ENCODE peak calls at places on chromosomes 7 and 10, in four cellular contexts. One of them, this sample, is unnamed.

GRCh38 chr10:101035314-101035713 is 4.3 kb downstream of the SFXN3 start:
- DNase-seq in GM03348: no peak
- DNase-seq in GM04504: no peak
- DNase-seq in RCC 7860: no peak
- DNase-seq in this sample: no peak

GRCh38 chr7:42262907-42263466 is 26.0 kb upstream of the GLI3 start:
- DNase-seq in GM03348: peak
- DNase-seq in GM04504: peak
- DNase-seq in RCC 7860: peak
- DNase-seq in this sample: peak

GRCh38 chr7:92569137-92569536 is 21.1 kb downstream of the FAM133B start:
- DNase-seq in GM03348: no peak
- DNase-seq in GM04504: no peak
- DNase-seq in RCC 7860: no peak
- DNase-seq in this sample: no peak

GRCh38 chr10:35192645-35193249 is 66.1 kb downstream of the CREM start:
- DNase-seq in GM03348: no peak
- DNase-seq in GM04504: no peak
- DNase-seq in RCC 7860: no peak
- DNase-seq in this sample: no peak

GRCh38 chr7:75971961-75972763 is 22.2 kb downstream of the TMEM120A start:
- DNase-seq in GM03348: no peak
- DNase-seq in GM04504: no peak
- DNase-seq in RCC 7860: no peak
- DNase-seq in this sample: peak

GRCh38 chr7:41219276-41219675 is 483.6 kb downstream of the INHBA start:
- DNase-seq in GM03348: no peak
- DNase-seq in GM04504: peak
- DNase-seq in RCC 7860: peak
- DNase-seq in this sample: no peak

GRCh38 chr10:46530249-46531186 is 25.9 kb downstream of the GPRIN2 start:
- DNase-seq in GM03348: peak
- DNase-seq in GM04504: peak
- DNase-seq in RCC 7860: no peak
- DNase-seq in this sample: peak

GRCh38 chr7:140375808-140376730 is 22.3 kb downstream of the SLC37A3 start:
- DNase-seq in GM03348: no peak
- DNase-seq in GM04504: no peak
- DNase-seq in RCC 7860: no peak
- DNase-seq in this sample: no peak

GRCh38 chr10:72245949-72246525 is 27.7 kb upstream of the DDIT4 start:
- DNase-seq in GM03348: no peak
- DNase-seq in GM04504: no peak
- DNase-seq in RCC 7860: no peak
- DNase-seq in this sample: no peak

GRCh38 chr7:47380325-47381131 is 201.4 kb downstream of the TNS3 start:
- DNase-seq in GM03348: no peak
- DNase-seq in GM04504: no peak
- DNase-seq in RCC 7860: no peak
- DNase-seq in this sample: no peak

GRCh38 chr7:18430810-18431209 is 64.7 kb upstream of the HDAC9 start:
- DNase-seq in GM03348: no peak
- DNase-seq in GM04504: no peak
- DNase-seq in RCC 7860: no peak
- DNase-seq in this sample: no peak

GRCh38 chr7:71140264-71140663 is 8.3 kb downstream of the GALNT17 start:
- DNase-seq in GM03348: no peak
- DNase-seq in GM04504: no peak
- DNase-seq in RCC 7860: no peak
- DNase-seq in this sample: no peak

GRCh38 chr10:15370212-15370740 is 813 bp downstream of the FAM171A1 start:
- DNase-seq in GM03348: peak
- DNase-seq in GM04504: no peak
- DNase-seq in RCC 7860: no peak
- DNase-seq in this sample: peak

GRCh38 chr10:106189254-106189653 is 975.3 kb downstream of the SORCS1 start:
- DNase-seq in GM03348: peak
- DNase-seq in GM04504: no peak
- DNase-seq in RCC 7860: no peak
- DNase-seq in this sample: peak

GRCh38 chr10:114715171-114715670 is 57.1 kb upstream of the ABLIM1 start:
- DNase-seq in GM03348: peak
- DNase-seq in GM04504: no peak
- DNase-seq in RCC 7860: no peak
- DNase-seq in this sample: peak

GRCh38 chr7:151074817-151075661 is 5.6 kb downstream of the FASTK start:
- DNase-seq in GM03348: no peak
- DNase-seq in GM04504: no peak
- DNase-seq in RCC 7860: no peak
- DNase-seq in this sample: no peak

GRCh38 chr10:31263903-31264302 is 55.1 kb upstream of the ZEB1 start:
- DNase-seq in GM03348: no peak
- DNase-seq in GM04504: no peak
- DNase-seq in RCC 7860: no peak
- DNase-seq in this sample: no peak

GRCh38 chr10:34816067-34817002 is 1.2 kb upstream of the PARD3 start:
- DNase-seq in GM03348: peak
- DNase-seq in GM04504: no peak
- DNase-seq in RCC 7860: no peak
- DNase-seq in this sample: peak

GRCh38 chr10:86663576-86664369 is 4.5 kb upstream of the LDB3 start:
- DNase-seq in GM03348: no peak
- DNase-seq in GM04504: no peak
- DNase-seq in RCC 7860: no peak
- DNase-seq in this sample: no peak

GRCh38 chr10:116268976-116269375 is 4.0 kb downstream of the GFRA1 start:
- DNase-seq in GM03348: peak
- DNase-seq in GM04504: no peak
- DNase-seq in RCC 7860: no peak
- DNase-seq in this sample: no peak

GRCh38 chr7:98474558-98474957 is 73.7 kb upstream of the BAIAP2L1 start:
- DNase-seq in GM03348: no peak
- DNase-seq in GM04504: no peak
- DNase-seq in RCC 7860: no peak
- DNase-seq in this sample: no peak

GRCh38 chr10:15120523-15120922 is 23.4 kb downstream of the RPP38 start:
- DNase-seq in GM03348: peak
- DNase-seq in GM04504: peak
- DNase-seq in RCC 7860: no peak
- DNase-seq in this sample: peak

GRCh38 chr7:150903627-150904026 is 51.3 kb downstream of the AOC1 start:
- DNase-seq in GM03348: peak
- DNase-seq in GM04504: peak
- DNase-seq in RCC 7860: peak
- DNase-seq in this sample: peak